ENCODE peak calls at places on chromosomes 5 and 9, in six cellular contexts. I is OCI-LY7, B is HuH-7, E is T-helper 17 cell, G is SHP77 treated with DMSO at 0.1 percent for 48 hours, Y is GM12892. P is an unnamed sample.
A peak's percentile ranks its signal among the peaks of the same experiment; 100 is the strongest.

GRCh38 chr5:175235251-175235963 is 208.6 kb downstream of the DRD1 start:
- DNase-seq in E (no peak), G (no peak), B (no peak), I (no peak), Y (no peak), P (no peak)

GRCh38 chr5:150599917-150600511 is 40.4 kb upstream of the SYNPO start:
- DNase-seq in I (no peak), G (peak; percentile 62), B (peak; percentile 52), Y (no peak), E (no peak), P (no peak)

GRCh38 chr5:170597876-170598275 is 94.1 kb downstream of the KCNIP1 start:
- DNase-seq in B (no peak), G (no peak), E (no peak), Y (no peak), I (no peak), P (no peak)

GRCh38 chr5:32767948-32768427 is 56.9 kb downstream of the NPR3 start:
- DNase-seq in I (no peak), G (peak; percentile 65), Y (no peak), E (no peak), B (no peak), P (peak; percentile 31)

GRCh38 chr5:2007906-2008437 is 125.2 kb upstream of the IRX4 start:
- DNase-seq in I (no peak), Y (no peak), B (no peak), G (no peak), E (no peak), P (no peak)

GRCh38 chr5:74725331-74725730 is 40.3 kb downstream of the HEXB start:
- DNase-seq in Y (no peak), G (no peak), B (no peak), E (no peak), I (no peak), P (no peak)

GRCh38 chr9:131361202-131361833 is 32.6 kb upstream of the PRRC2B start:
- DNase-seq in G (no peak), B (no peak), Y (no peak), I (no peak), E (no peak), P (no peak)

GRCh38 chr5:75671506-75671905 is 45.7 kb downstream of the POC5 start:
- DNase-seq in Y (no peak), G (no peak), I (no peak), E (no peak), B (no peak), P (no peak)

GRCh38 chr5:2779459-2779858 is 28.0 kb upstream of the IRX2 start:
- DNase-seq in I (no peak), G (no peak), B (no peak), Y (no peak), E (no peak), P (no peak)

GRCh38 chr5:173657745-173658422 is 41.4 kb upstream of the BOD1 start:
- DNase-seq in G (no peak), Y (no peak), B (no peak), E (no peak), I (no peak), P (no peak)

GRCh38 chr5:78008356-78008967 is 232.3 kb upstream of the TBCA start:
- DNase-seq in I (peak; percentile 31), E (no peak), Y (no peak), B (peak; percentile 30), G (peak; percentile 27), P (peak; percentile 48)

GRCh38 chr5:151195622-151196021 is 28.3 kb downstream of the CCDC69 start:
- DNase-seq in G (no peak), B (no peak), Y (no peak), E (no peak), I (no peak), P (no peak)

GRCh38 chr9:18748106-18748719 is 274.3 kb downstream of the ADAMTSL1 start:
- DNase-seq in Y (no peak), I (no peak), E (no peak), B (no peak), G (no peak), P (no peak)

GRCh38 chr9:76873056-76873792 is 32.7 kb downstream of the PRUNE2 start:
- DNase-seq in E (no peak), G (no peak), I (no peak), B (no peak), Y (no peak), P (no peak)

GRCh38 chr5:176881021-176881749 is 18.0 kb downstream of the HK3 start:
- DNase-seq in B (no peak), G (no peak), Y (no peak), E (no peak), I (no peak), P (no peak)

GRCh38 chr9:7117676-7118561 is 360.1 kb downstream of the KDM4C start:
- DNase-seq in E (no peak), B (no peak), G (no peak), I (no peak), Y (no peak), P (no peak)

GRCh38 chr9:107465467-107466451 is 23.8 kb downstream of the KLF4 start:
- DNase-seq in E (no peak), Y (peak; percentile 53), I (no peak), B (peak; percentile 70), G (no peak), P (no peak)

GRCh38 chr9:79129865-79130480 is 441.8 kb upstream of the TLE4 start:
- DNase-seq in Y (no peak), E (no peak), G (no peak), I (peak; percentile 7), B (peak; percentile 9), P (no peak)

GRCh38 chr5:168892618-168893017 is 313.4 kb upstream of the PANK3 start:
- DNase-seq in Y (no peak), B (no peak), G (no peak), I (no peak), E (no peak), P (no peak)

GRCh38 chr5:136802382-136802781 is 437.0 kb upstream of the TRPC7 start:
- DNase-seq in E (no peak), B (no peak), Y (no peak), G (no peak), I (peak; percentile 34), P (peak; percentile 19)

P was measured in T47D.